ENCODE peak calls at places on chromosomes 13 and 19, in nine cellular contexts. One of them, this sample, is unnamed.
A peak's percentile ranks its signal among the peaks of the same experiment; 100 is the strongest.

GRCh38 chr19:43548706-43549105 is 15.7 kb downstream of the ZNF575 start:
- DNase-seq in breast epithelium: no peak
- DNase-seq in right atrium auricular region: no peak
- DNase-seq in IMR-90: no peak
- DNase-seq in thoracic aorta: no peak
- DNase-seq in choroid plexus epithelial cell: no peak
- DNase-seq in esophagus squamous epithelium: no peak
- DNase-seq in fibroblast of lung: no peak
- DNase-seq in left ventricle myocardium inferior: no peak
- DNase-seq in this sample: no peak

GRCh38 chr19:14830702-14831101 is 4.3 kb downstream of the OR7A5 start:
- DNase-seq in breast epithelium: no peak
- DNase-seq in right atrium auricular region: no peak
- DNase-seq in IMR-90: no peak
- DNase-seq in thoracic aorta: no peak
- DNase-seq in choroid plexus epithelial cell: no peak
- DNase-seq in esophagus squamous epithelium: no peak
- DNase-seq in fibroblast of lung: no peak
- DNase-seq in left ventricle myocardium inferior: no peak
- DNase-seq in this sample: no peak

GRCh38 chr19:3708207-3708931 is at the start of gene TJP3:
- DNase-seq in breast epithelium: peak; percentile 84
- DNase-seq in right atrium auricular region: no peak
- DNase-seq in IMR-90: peak; percentile 39
- DNase-seq in thoracic aorta: no peak
- DNase-seq in choroid plexus epithelial cell: no peak
- DNase-seq in esophagus squamous epithelium: no peak
- DNase-seq in fibroblast of lung: peak; percentile 42
- DNase-seq in left ventricle myocardium inferior: no peak
- DNase-seq in this sample: peak; percentile 53

GRCh38 chr13:44437356-44438233 is 64.0 kb downstream of the SERP2 start:
- DNase-seq in breast epithelium: no peak
- DNase-seq in right atrium auricular region: no peak
- DNase-seq in IMR-90: peak; percentile 63
- DNase-seq in thoracic aorta: no peak
- DNase-seq in choroid plexus epithelial cell: peak; percentile 60
- DNase-seq in esophagus squamous epithelium: no peak
- DNase-seq in fibroblast of lung: peak; percentile 34
- DNase-seq in left ventricle myocardium inferior: no peak
- DNase-seq in this sample: peak; percentile 65

GRCh38 chr13:34817246-34817645 is 124.8 kb upstream of the NBEA start:
- DNase-seq in breast epithelium: no peak
- DNase-seq in right atrium auricular region: no peak
- DNase-seq in IMR-90: no peak
- DNase-seq in thoracic aorta: no peak
- DNase-seq in choroid plexus epithelial cell: no peak
- DNase-seq in esophagus squamous epithelium: no peak
- DNase-seq in fibroblast of lung: peak; percentile 88
- DNase-seq in left ventricle myocardium inferior: no peak
- DNase-seq in this sample: no peak

GRCh38 chr13:48010698-48011097 is 9.6 kb upstream of the SUCLA2 start:
- DNase-seq in breast epithelium: no peak
- DNase-seq in right atrium auricular region: no peak
- DNase-seq in IMR-90: no peak
- DNase-seq in thoracic aorta: no peak
- DNase-seq in choroid plexus epithelial cell: no peak
- DNase-seq in esophagus squamous epithelium: no peak
- DNase-seq in fibroblast of lung: no peak
- DNase-seq in left ventricle myocardium inferior: no peak
- DNase-seq in this sample: no peak

GRCh38 chr19:29831041-29831548 is 19.3 kb downstream of the CCNE1 start:
- DNase-seq in breast epithelium: no peak
- DNase-seq in right atrium auricular region: no peak
- DNase-seq in IMR-90: no peak
- DNase-seq in thoracic aorta: no peak
- DNase-seq in choroid plexus epithelial cell: no peak
- DNase-seq in esophagus squamous epithelium: no peak
- DNase-seq in fibroblast of lung: no peak
- DNase-seq in left ventricle myocardium inferior: no peak
- DNase-seq in this sample: no peak

GRCh38 chr13:42494157-42494556 is 79.8 kb upstream of the TNFSF11 start:
- DNase-seq in breast epithelium: no peak
- DNase-seq in right atrium auricular region: no peak
- DNase-seq in IMR-90: no peak
- DNase-seq in thoracic aorta: no peak
- DNase-seq in choroid plexus epithelial cell: no peak
- DNase-seq in esophagus squamous epithelium: no peak
- DNase-seq in fibroblast of lung: no peak
- DNase-seq in left ventricle myocardium inferior: no peak
- DNase-seq in this sample: no peak

GRCh38 chr13:20610006-20610405 is 43.0 kb downstream of the IFT88 start:
- DNase-seq in breast epithelium: no peak
- DNase-seq in right atrium auricular region: no peak
- DNase-seq in IMR-90: peak; percentile 48
- DNase-seq in thoracic aorta: no peak
- DNase-seq in choroid plexus epithelial cell: peak; percentile 46
- DNase-seq in esophagus squamous epithelium: no peak
- DNase-seq in fibroblast of lung: no peak
- DNase-seq in left ventricle myocardium inferior: no peak
- DNase-seq in this sample: no peak

GRCh38 chr19:53196777-53197396 is 3.7 kb upstream of the ZNF665 start:
- DNase-seq in breast epithelium: peak; percentile 99
- DNase-seq in right atrium auricular region: peak; percentile 95
- DNase-seq in IMR-90: peak; percentile 86
- DNase-seq in thoracic aorta: peak; percentile 91
- DNase-seq in choroid plexus epithelial cell: peak; percentile 96
- DNase-seq in esophagus squamous epithelium: peak; percentile 77
- DNase-seq in fibroblast of lung: peak; percentile 84
- DNase-seq in left ventricle myocardium inferior: peak; percentile 99
- DNase-seq in this sample: peak; percentile 97

GRCh38 chr19:7700128-7700470 is 1.8 kb downstream of the FCER2 start:
- DNase-seq in breast epithelium: no peak
- DNase-seq in right atrium auricular region: no peak
- DNase-seq in IMR-90: no peak
- DNase-seq in thoracic aorta: no peak
- DNase-seq in choroid plexus epithelial cell: no peak
- DNase-seq in esophagus squamous epithelium: no peak
- DNase-seq in fibroblast of lung: no peak
- DNase-seq in left ventricle myocardium inferior: no peak
- DNase-seq in this sample: no peak

GRCh38 chr19:2170219-2170618 is 6.5 kb downstream of the DOT1L start:
- DNase-seq in breast epithelium: no peak
- DNase-seq in right atrium auricular region: no peak
- DNase-seq in IMR-90: no peak
- DNase-seq in thoracic aorta: no peak
- DNase-seq in choroid plexus epithelial cell: no peak
- DNase-seq in esophagus squamous epithelium: no peak
- DNase-seq in fibroblast of lung: no peak
- DNase-seq in left ventricle myocardium inferior: no peak
- DNase-seq in this sample: no peak

DNA sequence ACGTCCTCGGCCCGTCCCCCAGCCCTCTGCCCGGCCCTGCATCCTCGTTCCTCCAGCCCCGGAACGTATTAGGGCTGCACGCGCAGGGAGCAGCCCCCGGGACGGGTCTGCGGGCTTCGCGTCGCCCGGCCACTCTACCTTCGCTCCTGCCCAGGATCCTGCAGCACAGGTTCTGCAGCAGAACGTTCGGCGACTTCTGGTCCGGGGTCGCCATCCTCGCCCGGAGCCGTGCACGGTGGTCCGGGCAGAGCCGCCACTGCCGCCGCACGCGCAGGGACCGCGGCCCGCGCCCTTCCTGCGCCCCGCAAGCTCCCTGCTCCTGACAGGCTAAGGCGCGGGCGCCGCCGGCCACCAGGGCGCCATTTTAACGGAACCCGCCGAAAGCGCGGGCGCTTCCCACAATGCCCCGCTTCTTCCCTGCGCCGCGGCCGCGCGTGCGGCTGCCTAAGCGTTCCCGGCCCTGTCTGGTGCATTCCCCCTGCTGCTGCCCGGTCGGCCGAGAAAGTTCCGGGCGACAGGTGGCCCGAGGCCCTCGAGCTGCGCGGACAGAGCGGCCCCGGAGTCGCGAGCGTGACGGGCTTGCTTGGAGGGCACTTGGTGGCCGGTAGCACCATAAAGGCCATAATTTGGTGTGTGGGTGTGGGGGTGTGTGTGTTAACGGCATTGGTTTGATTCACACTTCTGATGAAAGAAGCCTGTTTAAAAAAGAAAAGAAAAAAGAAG is at the start of gene TUBGCP3:
- DNase-seq in breast epithelium: peak; percentile 80
- DNase-seq in right atrium auricular region: peak; percentile 79
- DNase-seq in IMR-90: peak; percentile 78
- DNase-seq in thoracic aorta: peak; percentile 21
- DNase-seq in choroid plexus epithelial cell: peak; percentile 83
- DNase-seq in esophagus squamous epithelium: no peak
- DNase-seq in fibroblast of lung: peak; percentile 78
- DNase-seq in left ventricle myocardium inferior: peak; percentile 88
- DNase-seq in this sample: peak; percentile 96
- TF ChIP-seq CTCF in breast epithelium: peak; percentile 37
- TF ChIP-seq CTCF in right atrium auricular region: peak; percentile 35
- TF ChIP-seq CTCF in IMR-90: no peak
- TF ChIP-seq CTCF in thoracic aorta: peak; percentile 30
- TF ChIP-seq CTCF in choroid plexus epithelial cell: no peak
- TF ChIP-seq CTCF in esophagus squamous epithelium: peak; percentile 33
- TF ChIP-seq CTCF in fibroblast of lung: no peak
- TF ChIP-seq CTCF in left ventricle myocardium inferior: peak; percentile 40
- TF ChIP-seq CTCF in this sample: no peak

GRCh38 chr13:36356058-36356457 is 9.9 kb upstream of the SPART start:
- DNase-seq in breast epithelium: no peak
- DNase-seq in right atrium auricular region: no peak
- DNase-seq in IMR-90: no peak
- DNase-seq in thoracic aorta: no peak
- DNase-seq in choroid plexus epithelial cell: no peak
- DNase-seq in esophagus squamous epithelium: no peak
- DNase-seq in fibroblast of lung: no peak
- DNase-seq in left ventricle myocardium inferior: no peak
- DNase-seq in this sample: no peak
- H3K4me3 ChIP-seq in breast epithelium: no peak overlapping the region
- H3K4me3 ChIP-seq in right atrium auricular region: no peak overlapping the region
- H3K4me3 ChIP-seq in IMR-90: no peak overlapping the region
- H3K4me3 ChIP-seq in thoracic aorta: no peak overlapping the region
- H3K4me3 ChIP-seq in choroid plexus epithelial cell: no peak overlapping the region
- H3K4me3 ChIP-seq in esophagus squamous epithelium: no peak overlapping the region
- H3K4me3 ChIP-seq in fibroblast of lung: no peak overlapping the region
- H3K4me3 ChIP-seq in left ventricle myocardium inferior: no peak overlapping the region
- H3K4me3 ChIP-seq in this sample: no peak overlapping the region

DNA sequence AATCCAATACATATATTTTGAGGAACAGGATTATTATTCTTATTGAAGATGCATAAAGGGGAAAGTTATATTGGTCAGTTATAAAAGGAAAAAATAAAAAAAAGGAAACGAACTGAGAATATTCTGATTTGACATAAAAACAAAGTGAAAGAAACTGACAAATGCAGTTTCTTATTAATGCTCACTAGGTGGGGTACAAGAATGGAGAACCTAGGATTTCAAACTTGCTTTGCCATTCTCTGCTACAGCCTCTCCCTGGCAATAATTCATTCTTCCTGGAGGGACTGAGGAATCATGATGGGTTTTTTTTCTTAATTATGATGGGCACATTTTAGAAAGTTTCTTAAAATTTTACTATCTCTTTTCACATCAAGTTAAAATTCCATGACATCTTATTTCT is 154.9 kb downstream of the PCDH9 start:
- DNase-seq in breast epithelium: no peak
- DNase-seq in right atrium auricular region: no peak
- DNase-seq in IMR-90: peak; percentile 15
- DNase-seq in thoracic aorta: no peak
- DNase-seq in choroid plexus epithelial cell: peak; percentile 73
- DNase-seq in esophagus squamous epithelium: no peak
- DNase-seq in fibroblast of lung: no peak
- DNase-seq in left ventricle myocardium inferior: no peak
- DNase-seq in this sample: no peak
- TF ChIP-seq CTCF in breast epithelium: no peak
- TF ChIP-seq CTCF in right atrium auricular region: peak; percentile 57
- TF ChIP-seq CTCF in IMR-90: peak; percentile 20
- TF ChIP-seq CTCF in thoracic aorta: no peak
- TF ChIP-seq CTCF in choroid plexus epithelial cell: peak; percentile 51
- TF ChIP-seq CTCF in esophagus squamous epithelium: no peak
- TF ChIP-seq CTCF in fibroblast of lung: peak; percentile 19
- TF ChIP-seq CTCF in left ventricle myocardium inferior: peak; percentile 52
- TF ChIP-seq CTCF in this sample: no peak

DNA sequence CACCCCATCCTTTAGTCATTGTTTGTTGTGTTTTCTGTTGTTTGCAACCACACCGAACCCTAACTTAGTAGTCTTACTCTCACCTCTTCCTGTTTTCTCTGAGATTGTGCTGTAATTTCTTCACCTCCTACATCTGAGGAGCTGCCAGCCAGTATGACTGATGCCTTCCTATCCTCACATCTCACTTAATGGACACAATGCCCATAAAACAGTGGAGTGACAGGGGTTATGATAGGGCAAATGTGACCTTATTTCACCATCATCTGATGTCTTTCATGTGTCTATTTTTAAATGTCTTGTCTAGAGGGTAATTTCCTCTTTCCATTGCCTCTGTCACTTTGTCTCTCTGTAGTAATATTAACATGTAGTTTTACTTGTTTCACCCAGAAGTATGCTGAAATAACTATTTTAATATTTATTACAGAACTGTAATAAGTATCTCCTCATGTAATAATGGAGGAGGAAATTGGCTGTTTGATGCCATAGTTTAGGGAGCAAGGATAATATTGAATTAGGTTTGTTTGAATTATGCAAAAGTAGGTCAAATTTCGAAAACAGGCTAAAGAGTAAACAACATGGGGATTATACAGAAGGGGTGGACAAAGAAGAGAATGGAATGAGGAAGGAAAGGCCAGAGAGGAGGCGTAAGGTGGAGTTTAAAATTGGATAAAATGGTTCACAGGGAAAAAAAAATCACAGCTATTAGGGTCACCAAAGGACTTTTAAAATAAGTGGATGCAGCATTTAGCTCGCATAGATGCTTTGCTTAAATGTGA is 103.5 kb upstream of the SPRY2 start:
- DNase-seq in breast epithelium: no peak
- DNase-seq in right atrium auricular region: no peak
- DNase-seq in IMR-90: no peak
- DNase-seq in thoracic aorta: no peak
- DNase-seq in choroid plexus epithelial cell: no peak
- DNase-seq in esophagus squamous epithelium: no peak
- DNase-seq in fibroblast of lung: no peak
- DNase-seq in left ventricle myocardium inferior: no peak
- DNase-seq in this sample: no peak
- H3K4me3 ChIP-seq in breast epithelium: no peak overlapping the region
- H3K4me3 ChIP-seq in right atrium auricular region: no peak overlapping the region
- H3K4me3 ChIP-seq in IMR-90: no peak overlapping the region
- H3K4me3 ChIP-seq in thoracic aorta: no peak overlapping the region
- H3K4me3 ChIP-seq in choroid plexus epithelial cell: no peak overlapping the region
- H3K4me3 ChIP-seq in esophagus squamous epithelium: no peak overlapping the region
- H3K4me3 ChIP-seq in fibroblast of lung: no peak overlapping the region
- H3K4me3 ChIP-seq in left ventricle myocardium inferior: no peak overlapping the region
- H3K4me3 ChIP-seq in this sample: no peak overlapping the region